ENCODE peak calls at places on chromosomes 7 and 10, in nine cellular contexts. V is cardiac fibroblast, X is endodermal cell, N is keratinocyte, J is stomach, M is lung, E is B cell, O is NB4, L is lower leg skin. W is an unnamed sample.

GRCh38 chr7:8114175-8114574 is 145.6 kb downstream of the GLCCI1 start:
- DNase-seq in V (no peak), X (no peak), N (no peak), J (no peak), M (no peak), E (no peak), O (no peak), L (no peak), W (no peak)

GRCh38 chr7:105896407-105896842 is 20.0 kb upstream of the ATXN7L1 start:
- DNase-seq in V (no peak), X (no peak), N (no peak), J (no peak), M (peak), E (no peak), O (no peak), L (no peak), W (no peak)

GRCh38 chr10:96846395-96846794 is 14.3 kb downstream of the LCOR start:
- DNase-seq in V (no peak), X (no peak), N (no peak), J (no peak), M (no peak), E (no peak), O (no peak), L (no peak), W (no peak)

GRCh38 chr7:80918909-80919721 is at the start of gene SEMA3C:
- DNase-seq in V (peak), X (peak), N (peak), J (peak), M (peak), E (no peak), O (peak), L (peak), W (peak)

GRCh38 chr7:23618241-23618640 is 21.1 kb downstream of the CCDC126 start:
- DNase-seq in V (no peak), X (no peak), N (no peak), J (no peak), M (no peak), E (no peak), O (no peak), L (no peak), W (no peak)

GRCh38 chr7:16851829-16852228 is 30.0 kb downstream of the AGR3 start:
- DNase-seq in V (no peak), X (peak), N (no peak), J (no peak), M (no peak), E (peak), O (peak), L (no peak), W (no peak)

GRCh38 chr10:106897631-106898161 is 266.8 kb downstream of the SORCS1 start:
- DNase-seq in V (no peak), X (no peak), N (no peak), J (peak), M (no peak), E (no peak), O (no peak), L (no peak), W (no peak)

GRCh38 chr10:101814466-101815041 is 3.7 kb downstream of the OGA start:
- DNase-seq in V (no peak), X (no peak), N (no peak), J (no peak), M (no peak), E (peak), O (no peak), L (no peak), W (peak)

GRCh38 chr10:106520698-106521097 is 643.8 kb downstream of the SORCS1 start:
- DNase-seq in V (no peak), X (no peak), N (no peak), J (no peak), M (no peak), E (no peak), O (no peak), L (no peak), W (no peak)

GRCh38 chr7:17769918-17770317 is 170.4 kb downstream of the SNX13 start:
- DNase-seq in V (peak), X (peak), N (peak), J (peak), M (peak), E (peak), O (peak), L (peak), W (no peak)

GRCh38 chr7:99395616-99396327 is 12.6 kb downstream of the PDAP1 start:
- DNase-seq in V (no peak), X (no peak), N (no peak), J (no peak), M (no peak), E (no peak), O (no peak), L (no peak), W (no peak)

GRCh38 chr10:114511875-114512274 is 107.6 kb upstream of the AFAP1L2 start:
- DNase-seq in V (no peak), X (no peak), N (no peak), J (no peak), M (no peak), E (no peak), O (no peak), L (no peak), W (no peak)

GRCh38 chr10:45198596-45199379 is 116.6 kb downstream of the OR13A1 start:
- DNase-seq in V (no peak), X (peak), N (no peak), J (no peak), M (no peak), E (no peak), O (no peak), L (no peak), W (no peak)

GRCh38 chr7:45978010-45978681 is 57.1 kb upstream of the IGFBP3 start:
- DNase-seq in V (peak), X (peak), N (peak), J (peak), M (peak), E (no peak), O (peak), L (no peak), W (peak)

GRCh38 chr10:118974951-118975350 is 54.6 kb upstream of the NANOS1 start:
- DNase-seq in V (no peak), X (no peak), N (no peak), J (no peak), M (no peak), E (no peak), O (no peak), L (no peak), W (no peak)

GRCh38 chr10:6201511-6201975 is 1.2 kb upstream of the PFKFB3 start:
- DNase-seq in V (peak), X (peak), N (no peak), J (peak), M (peak), E (peak), O (peak), L (peak), W (no peak)

GRCh38 chr7:47677664-47678063 is 95.8 kb upstream of the TNS3 start:
- DNase-seq in V (peak), X (no peak), N (no peak), J (no peak), M (no peak), E (no peak), O (no peak), L (no peak), W (no peak)

GRCh38 chr10:75434292-75434691 is 2.9 kb downstream of the LRMDA start:
- DNase-seq in V (no peak), X (no peak), N (no peak), J (no peak), M (no peak), E (no peak), O (peak), L (no peak), W (no peak)

GRCh38 chr7:80147543-80148376 is 13.1 kb downstream of the GNAI1 start:
- DNase-seq in V (peak), X (no peak), N (no peak), J (no peak), M (no peak), E (no peak), O (no peak), L (no peak), W (no peak)

GRCh38 chr7:20030417-20030816 is 186.8 kb downstream of the MACC1 start:
- DNase-seq in V (no peak), X (no peak), N (no peak), J (no peak), M (no peak), E (no peak), O (no peak), L (no peak), W (no peak)

GRCh38 chr10:15141136-15142067 is 27.1 kb downstream of the NMT2 start:
- DNase-seq in V (no peak), X (no peak), N (no peak), J (no peak), M (no peak), E (peak), O (no peak), L (no peak), W (no peak)

GRCh38 chr10:17219024-17219423 is 9.0 kb upstream of the VIM start:
- DNase-seq in V (peak), X (no peak), N (no peak), J (no peak), M (no peak), E (no peak), O (no peak), L (no peak), W (no peak)

GRCh38 chr7:124072603-124073324 is 39.9 kb upstream of the TMEM229A start:
- DNase-seq in V (peak), X (no peak), N (no peak), J (no peak), M (no peak), E (no peak), O (peak), L (no peak), W (no peak)

GRCh38 chr10:91864744-91865143 is 44.5 kb downstream of the FGFBP3 start:
- DNase-seq in V (no peak), X (no peak), N (no peak), J (no peak), M (no peak), E (no peak), O (no peak), L (no peak), W (no peak)

GRCh38 chr10:128996092-128996491 is 470.9 kb upstream of the MGMT start:
- DNase-seq in V (no peak), X (no peak), N (no peak), J (no peak), M (no peak), E (no peak), O (no peak), L (no peak), W (peak)

GRCh38 chr7:151517601-151518104 is 2.0 kb downstream of the RHEB start:
- DNase-seq in V (no peak), X (no peak), N (no peak), J (no peak), M (no peak), E (no peak), O (peak), L (no peak), W (no peak)

GRCh38 chr7:151012921-151013347 is 11.4 kb downstream of the ATG9B start:
- DNase-seq in V (peak), X (peak), N (no peak), J (no peak), M (no peak), E (no peak), O (peak), L (no peak), W (no peak)

GRCh38 chr7:120741371-120742042 is 116.4 kb downstream of the TSPAN12 start:
- DNase-seq in V (no peak), X (no peak), N (no peak), J (no peak), M (no peak), E (no peak), O (no peak), L (no peak), W (no peak)

GRCh38 chr7:14505906-14506305 is 396.6 kb downstream of the DGKB start:
- DNase-seq in V (no peak), X (no peak), N (no peak), J (no peak), M (no peak), E (no peak), O (no peak), L (no peak), W (no peak)

GRCh38 chr10:44383749-44384600 is 922 bp downstream of the CXCL12 start:
- DNase-seq in V (peak), X (peak), N (no peak), J (peak), M (no peak), E (no peak), O (no peak), L (no peak), W (peak)

GRCh38 chr10:10745281-10745680 is 272.4 kb upstream of the CELF2 start:
- DNase-seq in V (no peak), X (peak), N (no peak), J (no peak), M (no peak), E (no peak), O (no peak), L (no peak), W (no peak)

GRCh38 chr7:155767562-155768437 is 44.5 kb downstream of the SHH start:
- DNase-seq in V (no peak), X (no peak), N (no peak), J (no peak), M (no peak), E (no peak), O (no peak), L (no peak), W (no peak)
- TF ChIP-seq CTCF in V (no peak), X (no peak), N (no peak), J (no peak), M (no peak), E (no peak), O (no peak), L (no peak), W (no peak)

GRCh38 chr7:115707236-115707635 is 323.3 kb downstream of the TFEC start:
- DNase-seq in V (peak), X (peak), N (no peak), J (no peak), M (no peak), E (no peak), O (peak), L (no peak), W (no peak)
- TF ChIP-seq CTCF in V (no peak), X (peak), N (peak), J (no peak), M (no peak), E (no peak), O (peak), L (no peak), W (peak)

GRCh38 chr7:102450242-102450641 is 14.4 kb downstream of the ALKBH4 start:
- DNase-seq in V (no peak), X (peak), N (no peak), J (no peak), M (no peak), E (peak), O (no peak), L (no peak), W (no peak)
- TF ChIP-seq CTCF in V (peak), X (peak), N (no peak), J (no peak), M (no peak), E (peak), O (peak), L (no peak), W (no peak)

GRCh38 chr7:158705234-158705890 is 758 bp upstream of the NCAPG2 start:
- DNase-seq in V (peak), X (no peak), N (no peak), J (no peak), M (no peak), E (no peak), O (no peak), L (no peak), W (no peak)

GRCh38 chr7:158706273-158706704 is 1.7 kb upstream of the NCAPG2 start:
- DNase-seq in V (peak), X (no peak), N (no peak), J (no peak), M (no peak), E (no peak), O (no peak), L (no peak), W (no peak)

GRCh38 chr7:158706710-158707590 is 2.3 kb upstream of the NCAPG2 start:
- DNase-seq in V (no peak), X (no peak), N (no peak), J (no peak), M (no peak), E (no peak), O (no peak), L (no peak), W (peak)

GRCh38 chr7:158702944-158703343 is 1.7 kb downstream of the NCAPG2 start:
- DNase-seq in V (no peak), X (no peak), N (no peak), J (no peak), M (no peak), E (no peak), O (peak), L (no peak), W (no peak)

DNA sequence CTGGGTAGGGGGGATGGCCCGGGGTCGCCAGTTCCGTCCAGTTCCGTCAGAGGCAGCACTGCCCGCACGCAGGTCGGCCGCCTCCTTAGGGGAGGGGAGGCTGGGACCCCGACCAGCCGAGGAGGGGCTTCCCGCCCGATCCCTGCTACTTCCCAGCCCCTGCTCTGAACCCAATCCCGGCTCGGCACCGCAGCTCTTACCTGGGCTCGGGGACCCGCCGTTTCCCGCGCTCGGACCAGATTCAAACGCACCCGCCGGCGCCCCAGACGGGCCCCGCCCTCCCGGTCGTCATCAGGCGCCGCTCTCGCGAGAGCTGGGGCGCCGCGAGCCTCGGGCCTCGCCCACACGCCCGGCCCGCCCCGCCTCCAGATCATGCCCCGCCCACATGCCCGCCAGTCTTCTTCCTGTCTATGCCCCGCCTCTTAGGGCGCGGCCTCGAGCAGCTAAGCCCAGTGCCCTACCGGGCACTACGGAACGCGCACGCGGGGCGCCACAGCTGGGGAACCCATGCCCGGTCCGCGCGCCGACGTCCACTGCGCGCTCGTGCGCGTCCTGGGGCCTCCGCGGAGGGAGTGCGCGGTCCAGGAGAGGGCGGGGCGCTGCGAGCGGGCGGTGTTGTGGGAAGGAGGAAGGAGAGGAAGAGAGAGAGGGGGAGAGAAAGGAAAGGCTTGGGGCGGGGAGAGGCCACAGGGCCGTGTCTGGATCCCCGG is at the start of gene NCAPG2:
- DNase-seq in V (peak), X (peak), N (peak), J (peak), M (peak), E (peak), O (peak), L (peak), W (peak)
- TF ChIP-seq CTCF in V (peak), X (peak), N (peak), J (peak), M (no peak), E (peak), O (peak), L (no peak), W (peak)

DNA sequence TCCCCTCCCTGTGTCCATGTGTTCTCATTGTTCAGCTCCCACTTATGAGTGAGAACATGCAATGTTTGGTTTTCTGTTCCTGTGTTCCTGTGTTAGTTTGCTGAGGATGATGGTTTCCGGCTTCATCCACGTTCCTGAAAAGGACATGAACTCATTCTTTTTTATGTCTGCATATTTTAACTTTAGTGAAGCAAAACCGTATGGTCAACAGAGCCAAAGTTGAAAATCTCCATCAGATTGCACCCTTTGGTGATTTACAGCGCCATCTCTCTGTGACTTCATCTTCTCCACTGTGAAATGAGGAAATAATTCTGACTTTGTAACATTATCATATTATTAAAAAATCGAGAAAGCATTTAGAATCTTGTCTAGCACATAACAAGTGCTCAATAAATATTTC is 132.3 kb upstream of the PLXDC2 start:
- DNase-seq in V (peak), X (no peak), N (no peak), J (no peak), M (no peak), E (no peak), O (no peak), L (no peak), W (no peak)
- TF ChIP-seq CTCF in V (peak), X (peak), N (no peak), J (no peak), M (no peak), E (no peak), O (no peak), L (no peak), W (peak)

GRCh38 chr7:94848992-94849576 is 58.3 kb upstream of the PPP1R9A start:
- DNase-seq in V (no peak), X (no peak), N (no peak), J (no peak), M (no peak), E (no peak), O (no peak), L (no peak), W (no peak)

GRCh38 chr7:94843553-94843952 is 63.8 kb upstream of the PPP1R9A start:
- DNase-seq in V (no peak), X (no peak), N (no peak), J (no peak), M (no peak), E (no peak), O (no peak), L (no peak), W (no peak)

GRCh38 chr7:94849636-94850208 is 57.7 kb upstream of the PPP1R9A start:
- DNase-seq in V (no peak), X (no peak), N (no peak), J (no peak), M (no peak), E (no peak), O (no peak), L (no peak), W (no peak)

DNA sequence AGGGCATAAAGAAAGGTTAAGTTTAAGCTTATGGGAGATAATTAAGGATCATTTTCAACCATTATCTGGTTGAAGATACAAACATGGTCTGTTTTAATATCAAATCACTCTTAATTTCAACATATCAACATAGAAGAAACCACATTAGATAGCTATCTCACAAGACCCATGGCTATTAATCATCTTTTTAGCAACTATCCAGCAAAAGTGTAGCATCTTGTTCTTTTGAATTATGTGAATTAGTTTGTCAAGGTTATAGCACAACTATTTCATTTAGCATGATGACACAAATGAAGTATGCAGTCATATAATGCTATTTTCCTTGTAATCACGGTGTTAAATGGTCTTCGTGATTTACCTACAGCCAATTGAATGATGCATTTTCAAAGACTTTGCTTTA is 58.9 kb upstream of the PPP1R9A start:
- DNase-seq in V (no peak), X (no peak), N (no peak), J (no peak), M (no peak), E (no peak), O (no peak), L (no peak), W (no peak)
- TF ChIP-seq CTCF in V (no peak), X (no peak), N (no peak), J (no peak), M (no peak), E (no peak), O (no peak), L (no peak), W (no peak)

GRCh38 chr7:44138698-44139097 is 2.4 kb downstream of the MYL7 start:
- DNase-seq in V (no peak), X (no peak), N (no peak), J (no peak), M (no peak), E (no peak), O (no peak), L (no peak), W (no peak)
- TF ChIP-seq CTCF in V (no peak), X (no peak), N (no peak), J (no peak), M (no peak), E (no peak), O (no peak), L (no peak), W (no peak)

DNA sequence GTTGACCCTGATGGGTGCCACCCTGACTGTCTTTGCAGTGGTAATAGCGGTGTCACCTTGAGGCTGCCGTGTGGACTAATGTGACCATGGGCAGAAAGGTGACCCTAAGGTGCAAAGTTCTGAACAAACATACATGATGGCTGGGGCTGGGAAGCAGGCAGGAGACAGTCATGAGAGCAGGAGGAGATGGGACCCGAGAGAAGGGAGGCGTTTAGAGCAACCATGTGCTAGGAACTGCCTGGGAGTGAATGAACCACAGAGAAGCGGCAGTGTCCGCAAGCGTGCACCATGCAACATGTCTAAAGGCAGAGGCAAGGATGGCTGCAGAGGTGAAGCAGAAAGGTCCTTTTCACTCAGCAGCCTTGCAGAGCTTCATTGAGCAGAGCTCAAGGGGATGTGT is 113.1 kb upstream of the GDF10 start:
- DNase-seq in V (no peak), X (peak), N (no peak), J (no peak), M (no peak), E (no peak), O (no peak), L (no peak), W (no peak)
- TF ChIP-seq CTCF in V (no peak), X (no peak), N (no peak), J (no peak), M (no peak), E (no peak), O (no peak), L (no peak), W (no peak)

W was measured in osteocyte.